ENCODE peak calls at places on chromosomes 13 and 19, in five cellular contexts. W is mucosa of gallbladder; S is activated CD4-positive, CD25-positive, alpha-beta regulatory T cell treated with anti-CD3 and anti-CD28 coated beads, Interleukin-2, amount 50 U/mL, for 72 hours; D is Right ventricle myocardium superior; B is GM23338. K is an unnamed sample.

GRCh38 chr19:43148233-43148632 is 38.1 kb downstream of the PSG5 start:
- DNase-seq in W (no peak), S (no peak), B (no peak), D (no peak), K (no peak)

GRCh38 chr13:47121092-47121763 is 224.4 kb upstream of the HTR2A start:
- DNase-seq in W (no peak), D (no peak), S (no peak), B (no peak), K (no peak)

GRCh38 chr13:41960195-41960699 is 662 bp downstream of the VWA8 start:
- DNase-seq in S (no peak), B (peak), W (no peak), D (peak), K (no peak)

GRCh38 chr19:49210108-49210900 is 52.7 kb downstream of the TRPM4 start:
- DNase-seq in W (peak), D (peak), B (peak), S (peak), K (no peak)

GRCh38 chr19:42313096-42313839 is at the start of gene TMEM145:
- DNase-seq in W (no peak), S (no peak), B (peak), D (no peak), K (peak)

GRCh38 chr19:9857920-9858746 is 23.0 kb downstream of the PIN1 start:
- DNase-seq in S (no peak), W (no peak), D (peak), B (no peak), K (no peak)

GRCh38 chr13:47679391-47679790 is 321.7 kb downstream of the SUCLA2 start:
- DNase-seq in B (no peak), S (no peak), W (no peak), D (no peak), K (no peak)

GRCh38 chr19:17296976-17297375 is 6.2 kb downstream of the ABHD8 start:
- DNase-seq in S (no peak), D (no peak), W (no peak), B (no peak), K (no peak)

GRCh38 chr19:10566658-10567410 is 1.0 kb upstream of the KRI1 start:
- DNase-seq in D (no peak), S (peak), B (no peak), W (no peak), K (no peak)

GRCh38 chr13:113599396-113599795 is 14.8 kb downstream of the TFDP1 start:
- DNase-seq in B (no peak), W (no peak), D (no peak), S (no peak), K (no peak)

GRCh38 chr19:1355974-1356865 is 27.5 kb upstream of the NDUFS7 start:
- DNase-seq in W (no peak), D (no peak), S (no peak), B (no peak), K (no peak)

GRCh38 chr19:31262673-31263308 is 86.4 kb downstream of the TSHZ3 start:
- DNase-seq in W (no peak), B (no peak), D (no peak), S (no peak), K (no peak)

GRCh38 chr19:31960474-31960873 is 384.9 kb upstream of the ZNF507 start:
- DNase-seq in B (no peak), W (no peak), S (no peak), D (no peak), K (no peak)

GRCh38 chr13:49603318-49603717 is 18.0 kb upstream of the RCBTB1 start:
- DNase-seq in D (no peak), S (no peak), B (no peak), W (no peak), K (no peak)

GRCh38 chr13:19075418-19075817 is 106.2 kb downstream of the TUBA3C start:
- DNase-seq in B (no peak), D (no peak), W (no peak), S (no peak), K (no peak)

GRCh38 chr13:72384879-72385278 is 342.6 kb downstream of the MZT1 start:
- DNase-seq in B (no peak), S (no peak), D (no peak), W (no peak), K (no peak)

GRCh38 chr13:75194717-75195116 is 287.3 kb downstream of the TBC1D4 start:
- DNase-seq in W (no peak), S (no peak), B (no peak), D (no peak), K (no peak)

GRCh38 chr13:110214637-110215036 is 92.3 kb downstream of the COL4A1 start:
- DNase-seq in D (no peak), B (no peak), S (no peak), W (no peak), K (no peak)

GRCh38 chr19:709965-710714 is 1.4 kb downstream of the PALM start:
- DNase-seq in W (no peak), S (no peak), D (peak), B (no peak), K (no peak)

GRCh38 chr13:41848435-41849255 is 112.3 kb downstream of the VWA8 start:
- DNase-seq in S (no peak), B (no peak), D (no peak), W (no peak), K (no peak)

GRCh38 chr13:44017756-44018309 is 138.1 kb downstream of the LACC1 start:
- DNase-seq in S (no peak), B (no peak), D (no peak), W (no peak), K (no peak)

GRCh38 chr13:27044837-27045570 is 126.6 kb downstream of the USP12 start:
- DNase-seq in D (no peak), W (no peak), B (no peak), S (no peak), K (no peak)

GRCh38 chr13:99977912-99978780 is 3.4 kb upstream of the ZIC2 start:
- DNase-seq in B (peak), W (no peak), S (no peak), D (no peak), K (no peak)

GRCh38 chr19:15453906-15454305 is 4.2 kb upstream of the WIZ start:
- DNase-seq in B (no peak), W (no peak), S (no peak), D (no peak), K (no peak)

GRCh38 chr13:24038405-24038804 is 122.1 kb upstream of the SPATA13 start:
- DNase-seq in W (no peak), D (no peak), S (no peak), B (no peak), K (no peak)